ENCODE peak calls at places on chromosomes 4 and X, in four cellular contexts. One of them, this sample, is unnamed.

GRCh38 chr4:7595883-7596535 is 161.3 kb upstream of the PSAPL1 start:
- DNase-seq in HepG2: no peak
- DNase-seq in K562: no peak
- DNase-seq in WTC11: no peak
- DNase-seq in this sample: no peak

GRCh38 chrX:23292979-23293651 is 41.5 kb upstream of the PTCHD1 start:
- DNase-seq in HepG2: no peak
- DNase-seq in K562: no peak
- DNase-seq in WTC11: no peak
- DNase-seq in this sample: no peak

GRCh38 chrX:133681416-133681815 is 266.1 kb upstream of the GPC4 start:
- DNase-seq in HepG2: no peak
- DNase-seq in K562: no peak
- DNase-seq in WTC11: no peak
- DNase-seq in this sample: no peak

GRCh38 chr4:75516144-75516543 is 1.9 kb downstream of the THAP6 start:
- DNase-seq in HepG2: no peak
- DNase-seq in K562: no peak
- DNase-seq in WTC11: no peak
- DNase-seq in this sample: no peak

GRCh38 chrX:38375888-38376287 is 23.5 kb downstream of the OTC start:
- DNase-seq in HepG2: no peak
- DNase-seq in K562: peak; percentile 8
- DNase-seq in WTC11: no peak
- DNase-seq in this sample: peak; percentile 25

GRCh38 chr4:37983951-37984350 is 23.8 kb downstream of the PTTG2 start:
- DNase-seq in HepG2: no peak
- DNase-seq in K562: no peak
- DNase-seq in WTC11: no peak
- DNase-seq in this sample: no peak

GRCh38 chrX:38458071-38458470 is 103.3 kb upstream of the TSPAN7 start:
- DNase-seq in HepG2: no peak
- DNase-seq in K562: no peak
- DNase-seq in WTC11: no peak
- DNase-seq in this sample: no peak

GRCh38 chr4:124433500-124433899 is 279.0 kb downstream of the ANKRD50 start:
- DNase-seq in HepG2: no peak
- DNase-seq in K562: peak; percentile 2
- DNase-seq in WTC11: no peak
- DNase-seq in this sample: no peak

GRCh38 chrX:135384161-135384836 is 37.4 kb upstream of the SMIM10L2A start:
- DNase-seq in HepG2: no peak
- DNase-seq in K562: no peak
- DNase-seq in WTC11: no peak
- DNase-seq in this sample: no peak

GRCh38 chrX:94901849-94902248 is 1227.8 kb downstream of the FAM133A start:
- DNase-seq in HepG2: no peak
- DNase-seq in K562: no peak
- DNase-seq in WTC11: no peak
- DNase-seq in this sample: no peak

GRCh38 chrX:13967636-13968035 is 62.1 kb downstream of the GEMIN8 start:
- DNase-seq in HepG2: no peak
- DNase-seq in K562: no peak
- DNase-seq in WTC11: no peak
- DNase-seq in this sample: no peak

GRCh38 chr4:128310266-128310697 is 22.7 kb upstream of the PGRMC2 start:
- DNase-seq in HepG2: peak; percentile 55
- DNase-seq in K562: peak; percentile 59
- DNase-seq in WTC11: no peak
- DNase-seq in this sample: peak; percentile 26

GRCh38 chr4:54550415-54551171 is 107.2 kb upstream of the KIT start:
- DNase-seq in HepG2: no peak
- DNase-seq in K562: no peak
- DNase-seq in WTC11: no peak
- DNase-seq in this sample: no peak

GRCh38 chrX:19924285-19924684 is 36.9 kb upstream of the SH3KBP1 start:
- DNase-seq in HepG2: no peak
- DNase-seq in K562: no peak
- DNase-seq in WTC11: no peak
- DNase-seq in this sample: no peak

GRCh38 chr4:169253087-169253675 is 17.6 kb downstream of the SH3RF1 start:
- DNase-seq in HepG2: no peak
- DNase-seq in K562: no peak
- DNase-seq in WTC11: no peak
- DNase-seq in this sample: no peak

GRCh38 chr4:3073158-3074077 is 920 bp downstream of the HTT-AS start:
- DNase-seq in HepG2: peak; percentile 74
- DNase-seq in K562: no peak
- DNase-seq in WTC11: peak; percentile 27
- DNase-seq in this sample: no peak

GRCh38 chr4:113355550-113356371 is 306.3 kb downstream of the ANK2 start:
- DNase-seq in HepG2: no peak
- DNase-seq in K562: peak; percentile 12
- DNase-seq in WTC11: no peak
- DNase-seq in this sample: peak; percentile 8

GRCh38 chr4:3201718-3202702 is 46.9 kb upstream of the MSANTD1 start:
- DNase-seq in HepG2: peak; percentile 53
- DNase-seq in K562: peak; percentile 41
- DNase-seq in WTC11: no peak
- DNase-seq in this sample: no peak

GRCh38 chr4:145792429-145792828 is 112.5 kb downstream of the C4orf51 start:
- DNase-seq in HepG2: no peak
- DNase-seq in K562: no peak
- DNase-seq in WTC11: no peak
- DNase-seq in this sample: no peak

GRCh38 chr4:145791988-145792387 is 112.0 kb downstream of the C4orf51 start:
- DNase-seq in HepG2: no peak
- DNase-seq in K562: no peak
- DNase-seq in WTC11: no peak
- DNase-seq in this sample: no peak

GRCh38 chr4:145797278-145797677 is 117.3 kb downstream of the C4orf51 start:
- DNase-seq in HepG2: no peak
- DNase-seq in K562: no peak
- DNase-seq in WTC11: no peak
- DNase-seq in this sample: no peak

GRCh38 chr4:145796338-145796737 is 116.4 kb downstream of the C4orf51 start:
- DNase-seq in HepG2: no peak
- DNase-seq in K562: no peak
- DNase-seq in WTC11: no peak
- DNase-seq in this sample: no peak

GRCh38 chr4:145795535-145795934 is 115.6 kb downstream of the C4orf51 start:
- DNase-seq in HepG2: no peak
- DNase-seq in K562: no peak
- DNase-seq in WTC11: no peak
- DNase-seq in this sample: no peak
- TF ChIP-seq SP1 in HepG2: no peak
- TF ChIP-seq SP1 in K562: no peak
- TF ChIP-seq SP1 in WTC11: no peak
- TF ChIP-seq SP1 in this sample: no peak

DNA sequence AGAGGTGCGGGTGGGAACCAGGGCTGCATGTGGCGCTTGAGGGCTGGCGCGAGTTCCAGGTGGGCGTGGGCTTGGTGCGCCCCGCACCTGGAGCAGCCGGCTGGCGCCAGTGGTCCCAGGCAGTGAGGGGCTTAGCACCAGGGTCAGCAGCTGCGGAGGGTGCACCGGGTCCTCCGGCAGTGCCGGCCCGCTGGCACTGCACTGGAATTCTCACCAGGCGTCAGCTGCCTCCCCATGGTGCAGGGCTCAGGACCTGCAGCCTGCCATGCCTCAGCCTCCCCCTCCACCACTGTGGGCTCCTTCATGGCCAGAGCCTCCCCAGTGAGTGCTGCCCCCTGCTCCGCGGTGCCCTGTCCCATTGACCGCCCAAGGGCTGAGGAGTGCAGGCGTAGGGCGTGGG is 174.0 kb downstream of the ADAM29 start:
- DNase-seq in HepG2: no peak
- DNase-seq in K562: no peak
- DNase-seq in WTC11: no peak
- DNase-seq in this sample: no peak
- TF ChIP-seq SP1 in HepG2: no peak
- TF ChIP-seq SP1 in K562: no peak
- TF ChIP-seq SP1 in WTC11: no peak
- TF ChIP-seq SP1 in this sample: no peak

DNA sequence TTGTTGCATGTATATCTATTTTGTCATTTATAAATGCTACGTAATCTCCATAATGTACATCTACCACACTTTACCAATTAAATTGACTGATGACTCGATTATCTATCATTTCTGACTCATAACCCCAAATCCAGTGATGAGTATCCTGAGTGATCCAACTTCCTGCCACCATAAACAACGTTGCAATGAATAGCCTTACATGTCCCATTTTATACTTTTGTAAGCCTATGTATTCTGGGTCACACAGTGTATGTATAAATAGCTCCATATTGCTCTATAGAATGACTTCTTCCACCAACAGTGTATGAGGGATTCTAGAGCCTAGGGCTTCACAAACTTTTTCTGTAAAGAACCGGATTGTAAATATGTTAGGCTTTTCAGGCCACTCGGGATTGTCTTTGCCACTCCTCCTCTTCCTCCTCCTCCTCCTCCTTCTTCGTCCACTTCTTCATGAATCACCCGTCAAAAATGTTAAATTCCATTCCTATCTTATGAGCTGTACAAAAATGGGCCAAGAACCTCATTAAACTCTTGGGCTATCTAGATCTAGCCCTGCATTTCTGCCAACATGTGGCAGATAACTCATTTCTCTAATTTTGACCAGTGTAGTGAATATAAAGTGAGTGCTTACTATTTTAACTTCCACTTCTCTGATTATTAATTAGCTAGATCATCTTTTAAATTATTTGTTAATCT is 672.2 kb upstream of the AMOT start:
- DNase-seq in HepG2: no peak
- DNase-seq in K562: no peak
- DNase-seq in WTC11: no peak
- DNase-seq in this sample: no peak
- TF ChIP-seq SP1 in HepG2: no peak
- TF ChIP-seq SP1 in K562: no peak
- TF ChIP-seq SP1 in WTC11: no peak
- TF ChIP-seq SP1 in this sample: no peak

GRCh38 chr4:144899393-144899792 is 198.6 kb downstream of the ANAPC10 start:
- DNase-seq in HepG2: no peak
- DNase-seq in K562: no peak
- DNase-seq in WTC11: no peak
- DNase-seq in this sample: no peak

GRCh38 chr4:144894525-144894924 is 203.5 kb downstream of the ANAPC10 start:
- DNase-seq in HepG2: no peak
- DNase-seq in K562: no peak
- DNase-seq in WTC11: no peak
- DNase-seq in this sample: no peak
- TF ChIP-seq SP1 in HepG2: no peak
- TF ChIP-seq SP1 in K562: no peak
- TF ChIP-seq SP1 in WTC11: no peak
- TF ChIP-seq SP1 in this sample: no peak

GRCh38 chr4:40511017-40511614 is 118.5 kb downstream of the RBM47 start:
- DNase-seq in HepG2: no peak
- DNase-seq in K562: no peak
- DNase-seq in WTC11: no peak
- DNase-seq in this sample: no peak
- TF ChIP-seq SP1 in HepG2: no peak
- TF ChIP-seq SP1 in K562: no peak
- TF ChIP-seq SP1 in WTC11: no peak
- TF ChIP-seq SP1 in this sample: no peak

DNA sequence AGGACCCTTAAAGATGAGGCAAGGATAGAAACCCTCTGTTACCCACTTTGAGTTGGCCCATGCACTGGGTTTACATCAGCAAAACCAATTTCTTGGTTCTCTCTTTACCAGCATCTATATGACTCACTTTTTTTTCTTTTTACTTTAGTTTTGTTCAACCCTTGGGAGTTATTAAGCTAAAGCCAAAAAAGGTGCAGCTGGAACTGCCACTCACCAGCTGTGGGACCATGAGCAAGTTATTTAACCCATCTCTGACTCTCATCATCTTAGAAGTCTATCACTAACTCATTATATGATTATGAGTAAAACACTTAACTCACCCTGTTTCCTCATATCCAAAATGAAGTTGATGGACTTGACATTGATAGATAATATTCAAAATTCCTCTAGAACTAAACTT is 53.4 kb downstream of the GABRB1 start:
- DNase-seq in HepG2: no peak
- DNase-seq in K562: no peak
- DNase-seq in WTC11: no peak
- DNase-seq in this sample: no peak
- TF ChIP-seq SP1 in HepG2: no peak
- TF ChIP-seq SP1 in K562: no peak
- TF ChIP-seq SP1 in WTC11: no peak
- TF ChIP-seq SP1 in this sample: no peak

DNA sequence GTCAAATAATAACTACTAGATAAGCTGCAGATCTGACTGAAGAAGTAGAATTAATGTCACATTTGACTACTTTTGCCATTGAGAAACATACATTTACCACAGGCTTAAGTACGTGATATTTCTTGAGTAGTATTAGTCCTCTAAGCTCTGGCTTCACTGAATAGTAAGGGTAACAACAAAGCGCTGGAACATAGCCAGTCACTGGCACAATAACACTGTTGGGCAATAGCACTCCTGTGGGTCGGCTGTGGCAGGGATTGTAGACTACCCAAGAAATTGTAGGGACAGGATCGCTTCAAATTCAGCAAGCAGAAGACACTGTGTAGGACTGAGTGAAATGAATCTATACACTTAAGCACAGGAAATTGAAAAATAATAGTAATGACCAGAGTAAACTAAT is 27.1 kb upstream of the IL15 start:
- DNase-seq in HepG2: no peak
- DNase-seq in K562: no peak
- DNase-seq in WTC11: no peak
- DNase-seq in this sample: no peak
- TF ChIP-seq SP1 in HepG2: no peak
- TF ChIP-seq SP1 in K562: no peak
- TF ChIP-seq SP1 in WTC11: no peak
- TF ChIP-seq SP1 in this sample: no peak

GRCh38 chr4:81523672-81524436 is 52.1 kb upstream of the RASGEF1B start:
- DNase-seq in HepG2: no peak
- DNase-seq in K562: no peak
- DNase-seq in WTC11: no peak
- DNase-seq in this sample: no peak
- TF ChIP-seq SP1 in HepG2: no peak
- TF ChIP-seq SP1 in K562: no peak
- TF ChIP-seq SP1 in WTC11: no peak
- TF ChIP-seq SP1 in this sample: no peak

DNA sequence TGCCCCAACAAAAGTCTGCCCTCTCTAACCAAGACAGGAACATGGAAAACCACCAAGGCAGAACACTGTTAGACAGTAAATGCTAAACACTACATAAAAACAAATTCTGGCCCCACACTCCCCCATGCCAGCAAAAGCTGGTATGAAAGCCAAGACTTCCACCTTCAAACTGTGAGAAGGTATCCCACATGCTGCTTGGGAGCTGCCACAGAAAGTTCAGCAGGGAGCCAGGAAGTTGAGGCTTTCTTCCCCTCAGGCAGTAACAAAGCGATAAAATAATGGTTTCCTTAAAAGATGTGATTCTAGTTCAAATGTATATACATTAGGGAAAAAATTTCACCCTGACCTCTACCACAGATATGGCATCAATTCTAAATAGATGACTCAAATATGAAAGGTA is 770.4 kb upstream of the NDST4 start:
- DNase-seq in HepG2: no peak
- DNase-seq in K562: no peak
- DNase-seq in WTC11: no peak
- DNase-seq in this sample: no peak
- TF ChIP-seq SP1 in HepG2: no peak
- TF ChIP-seq SP1 in K562: no peak
- TF ChIP-seq SP1 in WTC11: no peak
- TF ChIP-seq SP1 in this sample: no peak